ENCODE peak calls at places on chromosomes 12 and 14, in eight cellular contexts. One of them, this sample, is unnamed.

GRCh38 chr12:43836455-43836989 is 641 bp downstream of the TMEM117 start:
- DNase-seq in mucosa of descending colon: peak
- DNase-seq in dorsolateral prefrontal cortex: no peak
- DNase-seq in right atrium auricular region: no peak
- DNase-seq in fibroblast of lung: peak
- DNase-seq in heart right ventricle: no peak
- DNase-seq in astrocyte of the spinal cord: peak
- DNase-seq in AG09319: no peak
- DNase-seq in this sample: no peak

GRCh38 chr12:104877107-104877705 is 80.9 kb downstream of the SLC41A2 start:
- DNase-seq in mucosa of descending colon: peak
- DNase-seq in dorsolateral prefrontal cortex: peak
- DNase-seq in right atrium auricular region: no peak
- DNase-seq in fibroblast of lung: peak
- DNase-seq in heart right ventricle: peak
- DNase-seq in astrocyte of the spinal cord: peak
- DNase-seq in AG09319: peak
- DNase-seq in this sample: peak

GRCh38 chr14:42909659-42910058 is 1303.0 kb downstream of the LRFN5 start:
- DNase-seq in mucosa of descending colon: no peak
- DNase-seq in dorsolateral prefrontal cortex: no peak
- DNase-seq in right atrium auricular region: no peak
- DNase-seq in fibroblast of lung: no peak
- DNase-seq in heart right ventricle: no peak
- DNase-seq in astrocyte of the spinal cord: no peak
- DNase-seq in AG09319: no peak
- DNase-seq in this sample: no peak

GRCh38 chr14:41607966-41608663 is 1.4 kb downstream of the LRFN5 start:
- DNase-seq in mucosa of descending colon: no peak
- DNase-seq in dorsolateral prefrontal cortex: peak
- DNase-seq in right atrium auricular region: no peak
- DNase-seq in fibroblast of lung: peak
- DNase-seq in heart right ventricle: no peak
- DNase-seq in astrocyte of the spinal cord: peak
- DNase-seq in AG09319: no peak
- DNase-seq in this sample: no peak

GRCh38 chr12:73308747-73309146 is 1036.6 kb downstream of the TRHDE start:
- DNase-seq in mucosa of descending colon: no peak
- DNase-seq in dorsolateral prefrontal cortex: no peak
- DNase-seq in right atrium auricular region: no peak
- DNase-seq in fibroblast of lung: no peak
- DNase-seq in heart right ventricle: no peak
- DNase-seq in astrocyte of the spinal cord: no peak
- DNase-seq in AG09319: no peak
- DNase-seq in this sample: no peak

GRCh38 chr14:102828201-102828600 is 51.0 kb downstream of the TRAF3 start:
- DNase-seq in mucosa of descending colon: no peak
- DNase-seq in dorsolateral prefrontal cortex: no peak
- DNase-seq in right atrium auricular region: no peak
- DNase-seq in fibroblast of lung: no peak
- DNase-seq in heart right ventricle: no peak
- DNase-seq in astrocyte of the spinal cord: no peak
- DNase-seq in AG09319: no peak
- DNase-seq in this sample: no peak

GRCh38 chr14:55893695-55894094 is 224.5 kb upstream of the PELI2 start:
- DNase-seq in mucosa of descending colon: no peak
- DNase-seq in dorsolateral prefrontal cortex: no peak
- DNase-seq in right atrium auricular region: no peak
- DNase-seq in fibroblast of lung: no peak
- DNase-seq in heart right ventricle: no peak
- DNase-seq in astrocyte of the spinal cord: no peak
- DNase-seq in AG09319: no peak
- DNase-seq in this sample: no peak

GRCh38 chr12:9636807-9637206 is 29.1 kb upstream of the KLRB1 start:
- DNase-seq in mucosa of descending colon: no peak
- DNase-seq in dorsolateral prefrontal cortex: no peak
- DNase-seq in right atrium auricular region: no peak
- DNase-seq in fibroblast of lung: no peak
- DNase-seq in heart right ventricle: no peak
- DNase-seq in astrocyte of the spinal cord: no peak
- DNase-seq in AG09319: no peak
- DNase-seq in this sample: no peak

GRCh38 chr12:25997401-25997973 is 39.0 kb downstream of the RASSF8 start:
- DNase-seq in mucosa of descending colon: no peak
- DNase-seq in dorsolateral prefrontal cortex: no peak
- DNase-seq in right atrium auricular region: no peak
- DNase-seq in fibroblast of lung: peak
- DNase-seq in heart right ventricle: no peak
- DNase-seq in astrocyte of the spinal cord: peak
- DNase-seq in AG09319: peak
- DNase-seq in this sample: no peak

DNA sequence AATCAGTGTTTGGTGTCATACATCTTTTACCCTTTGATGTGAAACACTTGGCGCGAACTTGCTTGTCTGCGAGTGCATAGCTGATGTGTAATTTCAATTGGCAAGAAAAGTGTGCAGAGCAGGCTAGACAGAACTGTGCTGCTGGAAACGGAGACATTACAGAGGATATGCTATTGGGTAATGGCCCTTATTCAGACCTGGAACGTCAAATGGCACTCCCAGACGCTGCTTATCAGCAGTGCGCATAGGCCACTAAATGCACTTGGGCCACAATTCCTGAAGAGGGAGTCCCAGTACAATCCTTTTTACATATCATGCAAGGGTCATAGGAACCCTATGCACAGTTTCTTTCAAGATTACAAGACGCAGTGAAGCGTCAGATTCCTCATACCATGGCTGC is 15.7 kb upstream of the SLC10A1 start:
- DNase-seq in mucosa of descending colon: no peak
- DNase-seq in dorsolateral prefrontal cortex: no peak
- DNase-seq in right atrium auricular region: no peak
- DNase-seq in fibroblast of lung: no peak
- DNase-seq in heart right ventricle: no peak
- DNase-seq in astrocyte of the spinal cord: no peak
- DNase-seq in AG09319: no peak
- DNase-seq in this sample: no peak
- TF ChIP-seq CTCF in mucosa of descending colon: no peak
- TF ChIP-seq CTCF in dorsolateral prefrontal cortex: no peak
- TF ChIP-seq CTCF in right atrium auricular region: no peak
- TF ChIP-seq CTCF in fibroblast of lung: no peak
- TF ChIP-seq CTCF in heart right ventricle: no peak
- TF ChIP-seq CTCF in astrocyte of the spinal cord: no peak
- TF ChIP-seq CTCF in AG09319: no peak
- TF ChIP-seq CTCF in this sample: peak

GRCh38 chr14:75711134-75711795 is 50.2 kb downstream of the TTLL5 start:
- DNase-seq in mucosa of descending colon: peak
- DNase-seq in dorsolateral prefrontal cortex: no peak
- DNase-seq in right atrium auricular region: no peak
- DNase-seq in fibroblast of lung: peak
- DNase-seq in heart right ventricle: no peak
- DNase-seq in astrocyte of the spinal cord: peak
- DNase-seq in AG09319: peak
- DNase-seq in this sample: no peak
- TF ChIP-seq CTCF in mucosa of descending colon: no peak
- TF ChIP-seq CTCF in dorsolateral prefrontal cortex: peak
- TF ChIP-seq CTCF in right atrium auricular region: peak
- TF ChIP-seq CTCF in fibroblast of lung: peak
- TF ChIP-seq CTCF in heart right ventricle: peak
- TF ChIP-seq CTCF in astrocyte of the spinal cord: peak
- TF ChIP-seq CTCF in AG09319: peak
- TF ChIP-seq CTCF in this sample: peak

GRCh38 chr14:49250109-49250508 is 336.1 kb downstream of the RPS29 start:
- DNase-seq in mucosa of descending colon: no peak
- DNase-seq in dorsolateral prefrontal cortex: no peak
- DNase-seq in right atrium auricular region: no peak
- DNase-seq in fibroblast of lung: peak
- DNase-seq in heart right ventricle: no peak
- DNase-seq in astrocyte of the spinal cord: peak
- DNase-seq in AG09319: no peak
- DNase-seq in this sample: no peak
- TF ChIP-seq CTCF in mucosa of descending colon: no peak
- TF ChIP-seq CTCF in dorsolateral prefrontal cortex: no peak
- TF ChIP-seq CTCF in right atrium auricular region: no peak
- TF ChIP-seq CTCF in fibroblast of lung: no peak
- TF ChIP-seq CTCF in heart right ventricle: no peak
- TF ChIP-seq CTCF in astrocyte of the spinal cord: no peak
- TF ChIP-seq CTCF in AG09319: no peak
- TF ChIP-seq CTCF in this sample: no peak

DNA sequence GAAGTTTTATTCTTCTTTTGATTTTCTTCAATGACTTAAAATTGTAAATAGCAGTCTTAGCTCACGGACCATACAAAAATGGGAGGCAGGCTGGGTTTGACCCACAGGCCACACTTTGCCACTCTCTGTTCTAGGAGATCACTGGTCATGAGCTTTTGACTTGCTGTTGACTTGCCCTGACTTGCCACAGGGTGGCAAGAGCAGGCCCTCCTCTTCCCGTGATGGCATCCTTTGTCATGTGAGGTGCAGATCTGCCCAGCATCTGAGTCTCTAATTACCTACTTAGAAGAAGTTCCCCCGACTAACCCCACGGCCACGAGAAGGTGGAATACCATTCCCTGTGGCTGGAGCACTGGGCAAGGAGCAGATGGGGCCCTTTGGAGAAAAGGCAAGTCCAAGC is 81.0 kb upstream of the SCAF11 start:
- DNase-seq in mucosa of descending colon: no peak
- DNase-seq in dorsolateral prefrontal cortex: no peak
- DNase-seq in right atrium auricular region: no peak
- DNase-seq in fibroblast of lung: no peak
- DNase-seq in heart right ventricle: no peak
- DNase-seq in astrocyte of the spinal cord: no peak
- DNase-seq in AG09319: no peak
- DNase-seq in this sample: no peak
- TF ChIP-seq CTCF in mucosa of descending colon: no peak
- TF ChIP-seq CTCF in dorsolateral prefrontal cortex: no peak
- TF ChIP-seq CTCF in right atrium auricular region: no peak
- TF ChIP-seq CTCF in fibroblast of lung: no peak
- TF ChIP-seq CTCF in heart right ventricle: no peak
- TF ChIP-seq CTCF in astrocyte of the spinal cord: no peak
- TF ChIP-seq CTCF in AG09319: no peak
- TF ChIP-seq CTCF in this sample: no peak

DNA sequence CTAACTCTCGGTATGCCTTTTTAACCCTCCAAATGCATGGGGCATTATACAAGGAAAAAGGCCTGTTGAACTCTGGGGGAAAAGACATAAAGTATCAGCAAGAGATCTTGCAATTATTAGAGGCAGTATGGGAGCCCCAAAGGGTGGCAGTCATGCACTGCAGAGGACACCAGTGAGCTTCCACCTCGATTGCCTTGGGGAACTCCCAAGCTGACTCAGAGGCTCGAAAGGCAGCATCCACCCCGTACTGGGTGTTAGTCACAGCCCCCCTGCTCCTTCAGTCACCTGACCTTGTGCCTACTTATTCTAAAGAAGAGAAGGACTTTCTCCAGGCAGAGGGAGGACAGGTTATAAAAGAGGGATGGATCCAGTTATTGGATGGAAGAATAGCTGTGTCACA is 781.4 kb upstream of the TMEM132C start:
- DNase-seq in mucosa of descending colon: no peak
- DNase-seq in dorsolateral prefrontal cortex: no peak
- DNase-seq in right atrium auricular region: no peak
- DNase-seq in fibroblast of lung: peak
- DNase-seq in heart right ventricle: no peak
- DNase-seq in astrocyte of the spinal cord: peak
- DNase-seq in AG09319: peak
- DNase-seq in this sample: no peak
- TF ChIP-seq CTCF in mucosa of descending colon: no peak
- TF ChIP-seq CTCF in dorsolateral prefrontal cortex: no peak
- TF ChIP-seq CTCF in right atrium auricular region: no peak
- TF ChIP-seq CTCF in fibroblast of lung: peak
- TF ChIP-seq CTCF in heart right ventricle: no peak
- TF ChIP-seq CTCF in astrocyte of the spinal cord: peak
- TF ChIP-seq CTCF in AG09319: peak
- TF ChIP-seq CTCF in this sample: no peak

GRCh38 chr12:39581592-39581991 is 38.0 kb downstream of the ABCD2 start:
- DNase-seq in mucosa of descending colon: no peak
- DNase-seq in dorsolateral prefrontal cortex: no peak
- DNase-seq in right atrium auricular region: no peak
- DNase-seq in fibroblast of lung: peak
- DNase-seq in heart right ventricle: no peak
- DNase-seq in astrocyte of the spinal cord: no peak
- DNase-seq in AG09319: no peak
- DNase-seq in this sample: no peak

GRCh38 chr12:39592295-39592694 is 27.3 kb downstream of the ABCD2 start:
- DNase-seq in mucosa of descending colon: no peak
- DNase-seq in dorsolateral prefrontal cortex: no peak
- DNase-seq in right atrium auricular region: no peak
- DNase-seq in fibroblast of lung: no peak
- DNase-seq in heart right ventricle: no peak
- DNase-seq in astrocyte of the spinal cord: no peak
- DNase-seq in AG09319: no peak
- DNase-seq in this sample: no peak

GRCh38 chr12:39586811-39587210 is 32.8 kb downstream of the ABCD2 start:
- DNase-seq in mucosa of descending colon: no peak
- DNase-seq in dorsolateral prefrontal cortex: no peak
- DNase-seq in right atrium auricular region: no peak
- DNase-seq in fibroblast of lung: peak
- DNase-seq in heart right ventricle: no peak
- DNase-seq in astrocyte of the spinal cord: no peak
- DNase-seq in AG09319: no peak
- DNase-seq in this sample: no peak

GRCh38 chr12:39587247-39587646 is 32.4 kb downstream of the ABCD2 start:
- DNase-seq in mucosa of descending colon: peak
- DNase-seq in dorsolateral prefrontal cortex: no peak
- DNase-seq in right atrium auricular region: no peak
- DNase-seq in fibroblast of lung: peak
- DNase-seq in heart right ventricle: no peak
- DNase-seq in astrocyte of the spinal cord: peak
- DNase-seq in AG09319: no peak
- DNase-seq in this sample: no peak
- TF ChIP-seq CTCF in mucosa of descending colon: no peak
- TF ChIP-seq CTCF in dorsolateral prefrontal cortex: no peak
- TF ChIP-seq CTCF in right atrium auricular region: no peak
- TF ChIP-seq CTCF in fibroblast of lung: peak
- TF ChIP-seq CTCF in heart right ventricle: peak
- TF ChIP-seq CTCF in astrocyte of the spinal cord: peak
- TF ChIP-seq CTCF in AG09319: peak
- TF ChIP-seq CTCF in this sample: peak

GRCh38 chr12:99619389-99620158 is 28.0 kb upstream of the GARIN6 start:
- DNase-seq in mucosa of descending colon: peak
- DNase-seq in dorsolateral prefrontal cortex: no peak
- DNase-seq in right atrium auricular region: no peak
- DNase-seq in fibroblast of lung: peak
- DNase-seq in heart right ventricle: no peak
- DNase-seq in astrocyte of the spinal cord: peak
- DNase-seq in AG09319: no peak
- DNase-seq in this sample: no peak
- TF ChIP-seq CTCF in mucosa of descending colon: no peak
- TF ChIP-seq CTCF in dorsolateral prefrontal cortex: no peak
- TF ChIP-seq CTCF in right atrium auricular region: no peak
- TF ChIP-seq CTCF in fibroblast of lung: no peak
- TF ChIP-seq CTCF in heart right ventricle: peak
- TF ChIP-seq CTCF in astrocyte of the spinal cord: peak
- TF ChIP-seq CTCF in AG09319: peak
- TF ChIP-seq CTCF in this sample: peak